ENCODE peak calls at places on chromosomes 4 and X, in nine cellular contexts. P is GM23248; F is mesenchymal stem cell; Y is lower lobe of right lung; W is SK-N-SH; S is SK-N-MC; C is tibial artery; I is adipocyte; T is CD4-positive, alpha-beta memory T cell. X is an unnamed sample.

GRCh38 chrX:108122748-108123147 is 31.2 kb downstream of the ATG4A start:
- DNase-seq in P (peak; percentile 12), F (peak; percentile 23), Y (no peak), W (no peak), S (no peak), C (no peak), I (peak; percentile 39), T (no peak), X (no peak)

GRCh38 chr4:31100551-31100950 is 380.4 kb downstream of the PCDH7 start:
- DNase-seq in P (no peak), F (peak; percentile 68), Y (no peak), W (no peak), S (no peak), C (no peak), I (peak; percentile 54), T (no peak), X (no peak)

GRCh38 chr4:114558446-114559020 is 40.1 kb upstream of the UGT8 start:
- DNase-seq in P (no peak), F (no peak), Y (no peak), W (no peak), S (no peak), C (no peak), I (no peak), T (no peak), X (no peak)

GRCh38 chr4:143587703-143588102 is 74.2 kb downstream of the SMARCA5 start:
- DNase-seq in P (peak; percentile 38), F (no peak), Y (no peak), W (no peak), S (no peak), C (no peak), I (peak; percentile 23), T (no peak), X (no peak)

GRCh38 chrX:70479970-70480659 is 35.5 kb downstream of the DLG3 start:
- DNase-seq in P (no peak), F (no peak), Y (no peak), W (no peak), S (no peak), C (no peak), I (peak; percentile 26), T (no peak), X (no peak)

GRCh38 chr4:76197971-76198410 is 15.6 kb downstream of the SCARB2 start:
- DNase-seq in P (peak; percentile 77), F (no peak), Y (peak; percentile 59), W (peak; percentile 58), S (no peak), C (no peak), I (peak; percentile 74), T (peak; percentile 7), X (no peak)

GRCh38 chrX:129963729-129964128 is 18.7 kb upstream of the BCORL1 start:
- DNase-seq in P (no peak), F (no peak), Y (no peak), W (no peak), S (no peak), C (no peak), I (no peak), T (no peak), X (no peak)

GRCh38 chr4:185282968-185283367 is 73.6 kb downstream of the SNX25 start:
- DNase-seq in P (peak; percentile 20), F (peak; percentile 54), Y (no peak), W (no peak), S (peak; percentile 50), C (no peak), I (no peak), T (no peak), X (no peak)

GRCh38 chr4:164095313-164096110 is 601.0 kb downstream of the TMA16 start:
- DNase-seq in P (no peak), F (no peak), Y (no peak), W (no peak), S (no peak), C (no peak), I (no peak), T (no peak), X (no peak)

DNA sequence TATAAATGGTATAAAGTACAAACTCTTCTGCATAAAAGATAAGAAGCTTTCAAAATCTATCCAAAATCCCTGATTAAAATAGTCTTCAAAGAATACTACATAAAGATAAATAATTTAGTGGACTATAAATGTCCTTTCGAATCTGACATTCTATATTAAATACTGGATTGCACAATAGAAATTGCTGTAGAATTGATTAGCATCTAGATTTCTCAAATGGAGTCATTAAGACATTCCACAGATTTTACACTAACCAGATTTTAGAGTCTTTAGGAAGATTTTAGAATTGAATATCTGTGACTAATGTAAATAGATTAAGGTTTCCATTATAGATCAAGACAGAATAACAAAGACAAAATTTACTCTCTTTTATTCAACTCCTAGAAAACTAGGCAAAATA is 663.9 kb downstream of the STPG2 start:
- DNase-seq in P (no peak), F (no peak), Y (no peak), W (no peak), S (no peak), C (no peak), I (no peak), T (no peak), X (no peak)
- H3K9me3 ChIP-seq in P (no peaks in the 10 kb centered on the region), F (peaks cover 2% of the 10 kb centered on the region), Y (no peaks in the 10 kb centered on the region), W (no peaks in the 10 kb centered on the region), S (no peaks in the 10 kb centered on the region), C (no peaks in the 10 kb centered on the region), I (peaks cover 7% of the 10 kb centered on the region), T (no peaks in the 10 kb centered on the region), X (no peaks in the 10 kb centered on the region)

GRCh38 chr4:445410-445809 is 53.5 kb downstream of the ZNF721 start:
- DNase-seq in P (no peak), F (no peak), Y (no peak), W (no peak), S (no peak), C (no peak), I (no peak), T (no peak), X (no peak)
- H3K9me3 ChIP-seq in P (peaks cover 69% of the 10 kb centered on the region), F (peaks cover 99% of the 10 kb centered on the region), Y (peaks cover 100% of the 10 kb centered on the region), W (peaks cover 61% of the 10 kb centered on the region), S (peaks cover 66% of the 10 kb centered on the region), C (peaks cover 96% of the 10 kb centered on the region), I (peaks cover 100% of the 10 kb centered on the region), T (peaks cover 41% of the 10 kb centered on the region), X (peaks cover 55% of the 10 kb centered on the region)

DNA sequence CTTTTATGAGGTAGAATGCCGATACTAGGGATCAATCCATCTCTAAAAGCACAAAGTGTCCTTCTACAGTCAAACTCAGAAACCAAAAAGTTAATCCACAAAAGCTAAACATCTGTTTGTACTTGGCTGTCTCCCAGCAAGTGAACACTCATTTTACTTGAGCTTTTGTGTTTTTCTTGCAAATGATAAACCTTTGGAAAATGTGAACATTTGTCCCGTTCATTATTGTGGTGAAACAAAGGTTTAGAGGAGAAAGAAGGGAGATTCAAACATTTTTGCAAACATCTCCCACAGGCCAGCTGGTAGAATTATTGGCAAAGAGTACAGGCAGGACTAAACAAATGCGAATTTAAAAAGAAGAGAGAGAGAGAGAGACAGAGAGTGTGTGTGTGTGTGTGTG is 300.6 kb upstream of the SPANXN1 start:
- DNase-seq in P (no peak), F (no peak), Y (no peak), W (no peak), S (no peak), C (no peak), I (no peak), T (no peak), X (no peak)
- H3K9me3 ChIP-seq in P (no peaks in the 10 kb centered on the region), F (peaks cover 11% of the 10 kb centered on the region), Y (no peaks in the 10 kb centered on the region), W (no peaks in the 10 kb centered on the region), S (no peaks in the 10 kb centered on the region), C (peaks cover 10% of the 10 kb centered on the region), I (no peaks in the 10 kb centered on the region), T (no peaks in the 10 kb centered on the region), X (no peaks in the 10 kb centered on the region)

GRCh38 chr4:4592414-4592813 is 50.6 kb upstream of the STX18 start:
- DNase-seq in P (no peak), F (no peak), Y (no peak), W (no peak), S (no peak), C (no peak), I (no peak), T (no peak), X (no peak)

GRCh38 chr4:4593596-4593995 is 51.7 kb upstream of the STX18 start:
- DNase-seq in P (no peak), F (no peak), Y (no peak), W (no peak), S (no peak), C (no peak), I (no peak), T (no peak), X (no peak)

GRCh38 chr4:4596720-4597119 is 54.9 kb upstream of the STX18 start:
- DNase-seq in P (no peak), F (no peak), Y (no peak), W (no peak), S (no peak), C (no peak), I (no peak), T (no peak), X (no peak)

GRCh38 chr4:4594531-4594930 is 52.7 kb upstream of the STX18 start:
- DNase-seq in P (peak; percentile 55), F (no peak), Y (no peak), W (no peak), S (no peak), C (no peak), I (no peak), T (no peak), X (no peak)

DNA sequence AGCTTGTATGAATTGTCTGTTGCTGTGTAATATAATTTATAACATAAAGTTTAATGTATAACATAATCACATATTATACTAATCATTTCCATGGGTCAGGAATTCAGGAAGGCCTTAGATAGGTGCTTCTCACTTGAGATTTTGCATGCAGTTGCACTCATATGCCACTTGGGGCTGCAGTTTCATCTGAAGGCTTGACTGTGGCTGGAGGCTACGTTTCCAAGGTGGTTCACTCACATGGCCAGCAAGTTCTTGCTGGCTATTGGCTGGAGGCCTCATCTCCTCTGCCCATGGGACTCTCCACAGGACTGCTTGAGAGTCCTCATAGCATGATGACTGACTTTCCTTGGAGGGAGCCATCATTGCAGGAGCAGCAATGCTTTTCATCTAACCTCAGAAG is 53.4 kb upstream of the STX18 start:
- DNase-seq in P (no peak), F (no peak), Y (no peak), W (no peak), S (no peak), C (no peak), I (no peak), T (no peak), X (no peak)
- H3K9me3 ChIP-seq in P (no peaks in the 10 kb centered on the region), F (peaks cover 16% of the 10 kb centered on the region), Y (peaks cover 15% of the 10 kb centered on the region), W (peaks cover 3% of the 10 kb centered on the region), S (no peaks in the 10 kb centered on the region), C (peaks cover 4% of the 10 kb centered on the region), I (peaks cover 7% of the 10 kb centered on the region), T (no peaks in the 10 kb centered on the region), X (no peaks in the 10 kb centered on the region)

X was measured in T-helper 17 cell.